ENCODE peak calls at places on chromosomes 2 and 18, in five cellular contexts. I is astrocyte of the spinal cord; C is stimulated activated CD4-positive, alpha-beta T cell treated with anti-CD3 and anti-CD28 coated beads, Interleukin-15, amount 100 ng/mL, for 1 hour; B is NT2/D1; P is activated CD8-positive, alpha-beta memory T cell treated with anti-CD3 and anti-CD28 coated beads for 4 hours. Y is an unnamed sample.

GRCh38 chr2:111617299-111617803 is 266.6 kb downstream of the ANAPC1 start:
- DNase-seq in I (peak), C (no peak), B (no peak), P (no peak), Y (no peak)

GRCh38 chr2:66576381-66577330 is 141.7 kb downstream of the MEIS1 start:
- DNase-seq in I (peak), C (no peak), B (no peak), P (no peak), Y (no peak)

GRCh38 chr2:120777170-120777751 is 41.6 kb downstream of the GLI2 start:
- DNase-seq in I (no peak), C (no peak), B (no peak), P (no peak), Y (no peak)

GRCh38 chr18:37458697-37459096 is 106.9 kb downstream of the CELF4 start:
- DNase-seq in I (no peak), C (no peak), B (no peak), P (no peak), Y (no peak)

GRCh38 chr18:3402962-3403585 is 46.9 kb upstream of the TGIF1 start:
- DNase-seq in I (no peak), C (no peak), B (no peak), P (no peak), Y (no peak)

GRCh38 chr2:33223851-33224250 is 252.6 kb upstream of the RASGRP3 start:
- DNase-seq in I (peak), C (no peak), B (no peak), P (no peak), Y (no peak)

GRCh38 chr2:191696001-191696400 is 18.1 kb downstream of the NABP1 start:
- DNase-seq in I (peak), C (no peak), B (no peak), P (no peak), Y (no peak)

GRCh38 chr2:39121523-39122063 is 742 bp upstream of the SOS1 start:
- DNase-seq in I (no peak), C (no peak), B (no peak), P (no peak), Y (no peak)

GRCh38 chr2:146837857-146838256 is 1007.0 kb upstream of the ACVR2A start:
- DNase-seq in I (peak), C (no peak), B (no peak), P (no peak), Y (no peak)

GRCh38 chr2:201228912-201229290 is 31.4 kb upstream of the CASP8 start:
- DNase-seq in I (no peak), C (no peak), B (no peak), P (no peak), Y (no peak)

GRCh38 chr2:110869472-110870446 is 137.4 kb downstream of the ACOXL start:
- DNase-seq in I (peak), C (no peak), B (no peak), P (no peak), Y (no peak)

GRCh38 chr2:52369176-52369575 is 1337.2 kb upstream of the NRXN1 start:
- DNase-seq in I (no peak), C (no peak), B (no peak), P (no peak), Y (no peak)

GRCh38 chr2:190369635-190370034 is 26.2 kb downstream of the INPP1 start:
- DNase-seq in I (no peak), C (no peak), B (no peak), P (no peak), Y (no peak)

GRCh38 chr18:74734013-74734444 is 136.4 kb downstream of the ZNF407 start:
- DNase-seq in I (no peak), C (no peak), B (no peak), P (no peak), Y (no peak)

GRCh38 chr2:9532421-9532820 is 23.2 kb downstream of the ADAM17 start:
- DNase-seq in I (no peak), C (no peak), B (no peak), P (no peak), Y (no peak)

GRCh38 chr2:240226672-240227537 is 86.4 kb upstream of the OTOS start:
- DNase-seq in I (no peak), C (no peak), B (no peak), P (no peak), Y (no peak)

GRCh38 chr2:62215306-62216064 is 19.6 kb downstream of the B3GNT2 start:
- DNase-seq in I (no peak), C (no peak), B (no peak), P (no peak), Y (no peak)

GRCh38 chr2:109268916-109269315 is 139.9 kb downstream of the SH3RF3 start:
- DNase-seq in I (no peak), C (no peak), B (no peak), P (no peak), Y (no peak)

GRCh38 chr18:25941556-25941955 is 148.9 kb downstream of the SS18 start:
- DNase-seq in I (no peak), C (no peak), B (no peak), P (no peak), Y (no peak)

GRCh38 chr2:4745596-4745995 is 946.6 kb upstream of the SOX11 start:
- DNase-seq in I (no peak), C (no peak), B (no peak), P (no peak), Y (no peak)

GRCh38 chr2:135149251-135149650 is 97.2 kb downstream of the RAB3GAP1 start:
- DNase-seq in I (peak), C (no peak), B (no peak), P (no peak), Y (no peak)

GRCh38 chr2:165161510-165161909 is 42.3 kb downstream of the SCN3A start:
- DNase-seq in I (peak), C (no peak), B (no peak), P (no peak), Y (no peak)

GRCh38 chr18:79614211-79615028 is 65.2 kb upstream of the CTDP1 start:
- DNase-seq in I (no peak), C (no peak), B (no peak), P (no peak), Y (no peak)

GRCh38 chr18:21243041-21243431 is 1.0 kb downstream of the GREB1L start:
- DNase-seq in I (no peak), C (no peak), B (no peak), P (no peak), Y (peak)

GRCh38 chr2:74881176-74881575 is 47.2 kb downstream of the HK2 start:
- DNase-seq in I (no peak), C (no peak), B (no peak), P (no peak), Y (no peak)

GRCh38 chr2:219727771-219728429 is 100.5 kb downstream of the SLC4A3 start:
- DNase-seq in I (no peak), C (no peak), B (no peak), P (no peak), Y (no peak)

GRCh38 chr2:8009010-8009597 is 672.8 kb upstream of the ID2 start:
- DNase-seq in I (peak), C (no peak), B (no peak), P (no peak), Y (no peak)

GRCh38 chr18:7576685-7577084 is 9.6 kb downstream of the PTPRM start:
- DNase-seq in I (peak), C (no peak), B (no peak), P (no peak), Y (no peak)

GRCh38 chr2:76197842-76198448 is 487.2 kb upstream of the GCFC2 start:
- DNase-seq in I (peak), C (no peak), B (peak), P (no peak), Y (peak)

GRCh38 chr18:62829936-62830335 is 114.6 kb downstream of the PHLPP1 start:
- DNase-seq in I (peak), C (no peak), B (no peak), P (no peak), Y (no peak)

Y was measured in HAP-1.